ENCODE peak calls at places on chromosomes 7 and 10, in five cellular contexts. One of them, this sample, is unnamed.

GRCh38 chr10:98363188-98363587 is 51.8 kb downstream of the PYROXD2 start:
- DNase-seq in HepG2: no peak
- DNase-seq in GM12878: no peak
- DNase-seq in K562: no peak
- DNase-seq in H1: no peak
- DNase-seq in this sample: no peak

GRCh38 chr10:62541811-62542210 is 167.6 kb downstream of the ZNF365 start:
- DNase-seq in HepG2: no peak
- DNase-seq in GM12878: no peak
- DNase-seq in K562: no peak
- DNase-seq in H1: no peak
- DNase-seq in this sample: no peak

GRCh38 chr7:13641699-13642098 is 347.8 kb downstream of the ETV1 start:
- DNase-seq in HepG2: no peak
- DNase-seq in GM12878: no peak
- DNase-seq in K562: no peak
- DNase-seq in H1: no peak
- DNase-seq in this sample: no peak

GRCh38 chr7:34315032-34315431 is 343.0 kb upstream of the NPSR1 start:
- DNase-seq in HepG2: no peak
- DNase-seq in GM12878: no peak
- DNase-seq in K562: no peak
- DNase-seq in H1: no peak
- DNase-seq in this sample: no peak

GRCh38 chr7:42907316-42907715 is 4.6 kb downstream of the C7orf25 start:
- DNase-seq in HepG2: no peak
- DNase-seq in GM12878: no peak
- DNase-seq in K562: no peak
- DNase-seq in H1: no peak
- DNase-seq in this sample: no peak

GRCh38 chr7:36283711-36284130 is 105.9 kb upstream of the ANLN start:
- DNase-seq in HepG2: no peak
- DNase-seq in GM12878: no peak
- DNase-seq in K562: no peak
- DNase-seq in H1: no peak
- DNase-seq in this sample: no peak

GRCh38 chr10:4947039-4947634 is 16.1 kb upstream of the AKR1C1 start:
- DNase-seq in HepG2: peak; percentile 92
- DNase-seq in GM12878: no peak
- DNase-seq in K562: no peak
- DNase-seq in H1: no peak
- DNase-seq in this sample: no peak

GRCh38 chr7:34107306-34107705 is 202.0 kb downstream of the BMPER start:
- DNase-seq in HepG2: no peak
- DNase-seq in GM12878: no peak
- DNase-seq in K562: no peak
- DNase-seq in H1: no peak
- DNase-seq in this sample: no peak

GRCh38 chr10:33085313-33085833 is 127.3 kb upstream of the ITGB1 start:
- DNase-seq in HepG2: no peak
- DNase-seq in GM12878: no peak
- DNase-seq in K562: no peak
- DNase-seq in H1: no peak
- DNase-seq in this sample: no peak

GRCh38 chr10:132929953-132930640 is 12.3 kb downstream of the CFAP46 start:
- DNase-seq in HepG2: no peak
- DNase-seq in GM12878: peak; percentile 43
- DNase-seq in K562: no peak
- DNase-seq in H1: no peak
- DNase-seq in this sample: no peak

GRCh38 chr7:30391806-30392205 is 86.8 kb downstream of the NOD1 start:
- DNase-seq in HepG2: no peak
- DNase-seq in GM12878: no peak
- DNase-seq in K562: no peak
- DNase-seq in H1: no peak
- DNase-seq in this sample: no peak

GRCh38 chr10:27464993-27465392 is 39.1 kb upstream of the RAB18 start:
- DNase-seq in HepG2: no peak
- DNase-seq in GM12878: peak; percentile 12
- DNase-seq in K562: no peak
- DNase-seq in H1: no peak
- DNase-seq in this sample: no peak

GRCh38 chr7:84701524-84702306 is 485.1 kb downstream of the SEMA3D start:
- DNase-seq in HepG2: peak; percentile 12
- DNase-seq in GM12878: no peak
- DNase-seq in K562: peak; percentile 9
- DNase-seq in H1: no peak
- DNase-seq in this sample: peak; percentile 94

GRCh38 chr10:103800789-103801540 is 54.4 kb downstream of the SH3PXD2A start:
- DNase-seq in HepG2: peak; percentile 68
- DNase-seq in GM12878: peak; percentile 24
- DNase-seq in K562: no peak
- DNase-seq in H1: no peak
- DNase-seq in this sample: no peak

GRCh38 chr7:37452346-37452745 is 3.7 kb upstream of the ELMO1 start:
- DNase-seq in HepG2: no peak
- DNase-seq in GM12878: no peak
- DNase-seq in K562: no peak
- DNase-seq in H1: no peak
- DNase-seq in this sample: no peak

GRCh38 chr10:120279196-120279595 is 177.8 kb upstream of the PLPP4 start:
- DNase-seq in HepG2: no peak
- DNase-seq in GM12878: no peak
- DNase-seq in K562: no peak
- DNase-seq in H1: no peak
- DNase-seq in this sample: no peak

GRCh38 chr10:97574374-97575100 is 2.0 kb downstream of the ANKRD2 start:
- DNase-seq in HepG2: peak; percentile 74
- DNase-seq in GM12878: no peak
- DNase-seq in K562: no peak
- DNase-seq in H1: no peak
- DNase-seq in this sample: peak; percentile 85

GRCh38 chr10:47402681-47403301 is 18.7 kb upstream of the ZNF488 start:
- DNase-seq in HepG2: peak; percentile 70
- DNase-seq in GM12878: no peak
- DNase-seq in K562: no peak
- DNase-seq in H1: peak; percentile 68
- DNase-seq in this sample: peak; percentile 73

GRCh38 chr7:154874409-154875113 is 128.4 kb downstream of the PAXIP1 start:
- DNase-seq in HepG2: no peak
- DNase-seq in GM12878: no peak
- DNase-seq in K562: no peak
- DNase-seq in H1: no peak
- DNase-seq in this sample: no peak

GRCh38 chr7:21352540-21353387 is 75.1 kb upstream of the SP4 start:
- DNase-seq in HepG2: no peak
- DNase-seq in GM12878: peak; percentile 93
- DNase-seq in K562: no peak
- DNase-seq in H1: no peak
- DNase-seq in this sample: no peak

GRCh38 chr7:1094870-1095269 is 7.0 kb downstream of the GPER1 start:
- DNase-seq in HepG2: no peak
- DNase-seq in GM12878: no peak
- DNase-seq in K562: no peak
- DNase-seq in H1: no peak
- DNase-seq in this sample: no peak

GRCh38 chr7:38574121-38574520 is 57.1 kb downstream of the AMPH start:
- DNase-seq in HepG2: no peak
- DNase-seq in GM12878: no peak
- DNase-seq in K562: no peak
- DNase-seq in H1: no peak
- DNase-seq in this sample: no peak

GRCh38 chr10:79128923-79129305 is 60.1 kb downstream of the ZMIZ1 start:
- DNase-seq in HepG2: no peak
- DNase-seq in GM12878: no peak
- DNase-seq in K562: no peak
- DNase-seq in H1: no peak
- DNase-seq in this sample: no peak

GRCh38 chr7:131189488-131189887 is 138.2 kb upstream of the MKLN1 start:
- DNase-seq in HepG2: no peak
- DNase-seq in GM12878: no peak
- DNase-seq in K562: no peak
- DNase-seq in H1: no peak
- DNase-seq in this sample: no peak

GRCh38 chr10:132466520-132467463 is 69.8 kb downstream of the PWWP2B start:
- DNase-seq in HepG2: no peak
- DNase-seq in GM12878: no peak
- DNase-seq in K562: no peak
- DNase-seq in H1: no peak
- DNase-seq in this sample: no peak

GRCh38 chr10:80454526-80455460 is 683 bp downstream of the TSPAN14 start:
- DNase-seq in HepG2: no peak
- DNase-seq in GM12878: no peak
- DNase-seq in K562: peak; percentile 62
- DNase-seq in H1: peak; percentile 81
- DNase-seq in this sample: no peak

GRCh38 chr10:27541728-27542285 is 37.7 kb downstream of the RAB18 start:
- DNase-seq in HepG2: no peak
- DNase-seq in GM12878: no peak
- DNase-seq in K562: no peak
- DNase-seq in H1: no peak
- DNase-seq in this sample: no peak

GRCh38 chr7:152859781-152860191 is 100.2 kb downstream of the ACTR3B start:
- DNase-seq in HepG2: peak; percentile 15
- DNase-seq in GM12878: no peak
- DNase-seq in K562: peak; percentile 88
- DNase-seq in H1: peak; percentile 63
- DNase-seq in this sample: peak; percentile 8

GRCh38 chr7:157347217-157347904 is 10.6 kb downstream of the DNAJB6 start:
- DNase-seq in HepG2: no peak
- DNase-seq in GM12878: no peak
- DNase-seq in K562: no peak
- DNase-seq in H1: no peak
- DNase-seq in this sample: peak; percentile 49
- TF ChIP-seq SRF in HepG2: no peak
- TF ChIP-seq SRF in GM12878: no peak
- TF ChIP-seq SRF in K562: no peak
- TF ChIP-seq SRF in H1: no peak
- TF ChIP-seq SRF in this sample: no peak

DNA sequence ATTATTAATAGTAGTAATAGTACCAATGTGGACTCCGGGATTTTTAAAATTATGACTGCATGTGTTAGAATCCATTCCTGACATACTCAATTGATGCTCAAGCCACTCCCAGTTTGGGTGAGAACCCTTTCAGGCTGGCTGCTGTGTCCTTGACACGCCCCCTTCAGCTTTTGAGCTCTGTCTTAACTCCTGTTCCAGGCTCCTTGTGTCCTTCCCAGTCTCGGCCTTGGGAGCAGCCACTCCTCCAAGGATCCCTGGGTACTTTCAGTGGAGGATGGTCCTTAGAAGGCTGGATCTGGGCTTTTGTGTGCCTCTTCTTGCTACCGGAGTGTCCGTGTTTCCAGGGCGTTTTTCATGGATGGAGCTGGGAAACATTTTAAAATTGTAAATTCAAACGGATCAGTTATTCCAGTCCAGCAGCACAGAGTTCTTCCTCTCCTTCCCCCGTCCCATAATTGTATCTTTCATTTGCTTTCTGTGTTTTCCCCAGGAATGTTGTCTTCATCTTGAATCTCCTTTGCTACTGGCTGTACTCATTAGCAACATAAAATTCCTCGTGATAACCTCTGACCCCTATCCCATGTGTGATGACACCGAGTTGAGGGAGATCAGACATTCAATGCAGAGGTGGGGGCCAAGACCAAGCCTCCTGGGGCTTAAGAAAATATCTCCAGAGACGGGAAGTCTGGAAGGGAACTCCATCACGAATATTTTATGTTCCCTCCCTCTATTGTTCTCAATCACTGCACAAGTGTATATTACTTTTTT is 40.0 kb upstream of the PFKFB3 start:
- DNase-seq in HepG2: no peak
- DNase-seq in GM12878: no peak
- DNase-seq in K562: peak; percentile 50
- DNase-seq in H1: no peak
- DNase-seq in this sample: no peak
- TF ChIP-seq SRF in HepG2: no peak
- TF ChIP-seq SRF in GM12878: no peak
- TF ChIP-seq SRF in K562: no peak
- TF ChIP-seq SRF in H1: no peak
- TF ChIP-seq SRF in this sample: no peak

DNA sequence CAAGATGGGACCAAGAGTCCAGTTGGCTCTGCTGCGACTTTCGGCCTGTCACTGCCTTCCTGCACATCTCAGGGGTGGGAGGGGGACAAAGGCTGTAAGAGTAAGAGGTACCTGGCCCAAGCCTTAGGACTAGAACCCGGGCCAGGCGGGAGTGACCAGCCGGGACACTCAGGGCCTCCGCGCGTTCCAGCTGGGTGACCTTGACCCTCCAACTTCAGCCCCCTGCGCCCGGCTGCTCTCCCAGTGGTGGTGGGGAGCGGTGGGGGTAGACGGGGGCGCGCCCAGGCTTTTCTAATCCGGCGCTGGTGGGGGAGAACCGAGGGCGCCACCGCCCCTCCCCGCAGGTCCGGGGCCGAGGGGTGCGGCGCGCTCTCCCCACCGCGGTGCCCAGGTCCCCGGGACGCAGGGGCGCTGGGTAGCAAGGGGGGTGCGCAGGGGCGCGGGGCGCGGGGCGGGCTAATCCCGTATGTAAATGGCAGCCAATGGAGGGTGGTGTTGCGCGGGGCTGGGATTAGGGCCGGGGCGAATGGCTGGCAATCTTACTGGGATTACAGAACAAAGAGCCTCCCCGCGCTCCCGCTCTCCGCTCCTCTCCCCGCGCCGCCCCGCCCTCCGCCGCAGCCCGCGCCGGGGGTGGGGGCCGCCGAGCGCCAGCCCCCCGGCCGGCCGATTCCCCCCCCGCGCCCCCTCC is at the start of gene GTF2IRD1:
- DNase-seq in HepG2: peak; percentile 73
- DNase-seq in GM12878: no peak
- DNase-seq in K562: peak; percentile 93
- DNase-seq in H1: peak; percentile 78
- DNase-seq in this sample: no peak
- TF ChIP-seq SRF in HepG2: no peak
- TF ChIP-seq SRF in GM12878: no peak
- TF ChIP-seq SRF in K562: no peak
- TF ChIP-seq SRF in H1: no peak
- TF ChIP-seq SRF in this sample: no peak

DNA sequence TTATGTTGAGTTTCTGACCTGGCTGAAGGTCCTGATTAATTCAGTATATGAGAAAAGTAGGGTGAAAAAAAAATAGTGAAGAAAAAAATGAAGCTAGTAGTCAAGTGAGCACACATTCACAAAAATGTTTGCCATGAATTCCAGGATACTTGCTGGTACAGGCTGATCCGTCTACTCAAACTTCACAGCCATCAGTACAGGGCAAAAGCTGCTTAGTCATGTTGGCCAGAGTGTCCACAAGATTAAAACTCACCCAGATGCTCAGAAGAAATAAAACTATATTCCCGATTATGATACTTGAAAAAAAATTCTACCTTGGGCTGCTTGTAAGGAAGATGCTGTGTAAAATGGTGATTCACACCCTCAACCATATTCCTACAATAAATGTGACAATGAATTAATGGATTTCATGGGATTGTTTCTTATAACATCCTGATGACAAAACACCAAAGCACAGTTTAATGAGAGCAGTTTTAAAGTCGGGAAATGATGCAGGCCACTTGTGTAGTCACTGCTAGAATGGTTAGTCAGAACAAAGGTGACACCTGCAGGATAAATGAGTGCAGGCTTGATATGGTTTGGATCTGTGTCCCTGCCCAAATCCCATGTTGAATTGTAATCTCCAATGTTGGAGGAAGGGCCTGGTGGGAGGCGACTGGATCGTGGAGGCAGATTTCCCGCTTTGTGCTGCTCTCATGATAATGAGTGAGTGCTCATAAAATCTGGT is 49.2 kb upstream of the ANKRD1 start:
- DNase-seq in HepG2: peak; percentile 19
- DNase-seq in GM12878: no peak
- DNase-seq in K562: no peak
- DNase-seq in H1: peak; percentile 48
- DNase-seq in this sample: no peak
- TF ChIP-seq SRF in HepG2: no peak
- TF ChIP-seq SRF in GM12878: no peak
- TF ChIP-seq SRF in K562: no peak
- TF ChIP-seq SRF in H1: no peak
- TF ChIP-seq SRF in this sample: no peak

This sample was measured in HCT116.